ENCODE peak calls at places on chromosomes 16 and 17, in eight cellular contexts. One of them, this sample, is unnamed.

GRCh38 chr17:80586464-80587228 is 42.0 kb downstream of the RPTOR start:
- DNase-seq in HTR-8/SVneo: no peak
- DNase-seq in CD4-positive, alpha-beta T cell: no peak
- DNase-seq in CD4-positive, alpha-beta memory T cell: no peak
- DNase-seq in heart right ventricle: no peak
- DNase-seq in NAMALWA: no peak
- DNase-seq in naive B cell: no peak
- DNase-seq in fibroblast of lung: no peak
- DNase-seq in this sample: no peak

GRCh38 chr17:51015145-51015558 is 105.5 kb downstream of the SPAG9 start:
- DNase-seq in HTR-8/SVneo: no peak
- DNase-seq in CD4-positive, alpha-beta T cell: no peak
- DNase-seq in CD4-positive, alpha-beta memory T cell: no peak
- DNase-seq in heart right ventricle: no peak
- DNase-seq in NAMALWA: no peak
- DNase-seq in naive B cell: no peak
- DNase-seq in fibroblast of lung: peak
- DNase-seq in this sample: no peak

GRCh38 chr17:8935194-8935593 is 30.3 kb downstream of the PIK3R5 start:
- DNase-seq in HTR-8/SVneo: no peak
- DNase-seq in CD4-positive, alpha-beta T cell: no peak
- DNase-seq in CD4-positive, alpha-beta memory T cell: no peak
- DNase-seq in heart right ventricle: no peak
- DNase-seq in NAMALWA: no peak
- DNase-seq in naive B cell: no peak
- DNase-seq in fibroblast of lung: peak
- DNase-seq in this sample: peak

GRCh38 chr16:56203052-56203451 is 11.8 kb downstream of the GNAO1 start:
- DNase-seq in HTR-8/SVneo: peak
- DNase-seq in CD4-positive, alpha-beta T cell: peak
- DNase-seq in CD4-positive, alpha-beta memory T cell: peak
- DNase-seq in heart right ventricle: no peak
- DNase-seq in NAMALWA: peak
- DNase-seq in naive B cell: peak
- DNase-seq in fibroblast of lung: peak
- DNase-seq in this sample: peak

GRCh38 chr16:68231384-68232136 is 4.4 kb downstream of the ESRP2 start:
- DNase-seq in HTR-8/SVneo: no peak
- DNase-seq in CD4-positive, alpha-beta T cell: no peak
- DNase-seq in CD4-positive, alpha-beta memory T cell: no peak
- DNase-seq in heart right ventricle: no peak
- DNase-seq in NAMALWA: no peak
- DNase-seq in naive B cell: no peak
- DNase-seq in fibroblast of lung: no peak
- DNase-seq in this sample: no peak

GRCh38 chr17:79657036-79657435 is 46.2 kb upstream of the RBFOX3 start:
- DNase-seq in HTR-8/SVneo: no peak
- DNase-seq in CD4-positive, alpha-beta T cell: no peak
- DNase-seq in CD4-positive, alpha-beta memory T cell: no peak
- DNase-seq in heart right ventricle: no peak
- DNase-seq in NAMALWA: no peak
- DNase-seq in naive B cell: no peak
- DNase-seq in fibroblast of lung: no peak
- DNase-seq in this sample: no peak

GRCh38 chr16:30585022-30585399 is 486 bp downstream of the ZNF785 start:
- DNase-seq in HTR-8/SVneo: no peak
- DNase-seq in CD4-positive, alpha-beta T cell: no peak
- DNase-seq in CD4-positive, alpha-beta memory T cell: no peak
- DNase-seq in heart right ventricle: no peak
- DNase-seq in NAMALWA: no peak
- DNase-seq in naive B cell: no peak
- DNase-seq in fibroblast of lung: peak
- DNase-seq in this sample: no peak

GRCh38 chr17:36721560-36722120 is 120.3 kb downstream of the MRM1 start:
- DNase-seq in HTR-8/SVneo: no peak
- DNase-seq in CD4-positive, alpha-beta T cell: no peak
- DNase-seq in CD4-positive, alpha-beta memory T cell: no peak
- DNase-seq in heart right ventricle: no peak
- DNase-seq in NAMALWA: peak
- DNase-seq in naive B cell: no peak
- DNase-seq in fibroblast of lung: no peak
- DNase-seq in this sample: no peak

This sample was measured in CD4-positive, CD25-positive, alpha-beta regulatory T cell.